ENCODE peak calls at places on chromosomes 7 and 10, in six cellular contexts. Z is HepG2, L is K562, Q is NT2/D1, X is GM12878, C is H1. T is an unnamed sample.

GRCh38 chr7:68613405-68613804 is 984.9 kb upstream of the AUTS2 start:
- DNase-seq in Z (no peak), L (no peak), Q (no peak), X (no peak), C (no peak), T (no peak)

GRCh38 chr7:6479067-6479466 is 31.3 kb upstream of the DAGLB start:
- DNase-seq in Z (no peak), L (no peak), Q (no peak), X (no peak), C (no peak), T (no peak)

GRCh38 chr10:69481280-69481679 is 30.0 kb downstream of the TSPAN15 start:
- DNase-seq in Z (no peak), L (no peak), Q (no peak), X (no peak), C (no peak), T (no peak)

GRCh38 chr10:62779487-62780248 is 24.9 kb upstream of the ADO start:
- DNase-seq in Z (no peak), L (no peak), Q (no peak), X (peak; percentile 84), C (no peak), T (no peak)

GRCh38 chr7:572668-573495 is 53.2 kb upstream of the PDGFA start:
- DNase-seq in Z (no peak), L (no peak), Q (peak; percentile 70), X (no peak), C (peak; percentile 27), T (no peak)

GRCh38 chr7:2870471-2870941 is 26.4 kb upstream of the GNA12 start:
- DNase-seq in Z (no peak), L (no peak), Q (no peak), X (no peak), C (no peak), T (peak; percentile 39)

GRCh38 chr7:94297397-94297838 is 97.3 kb upstream of the COL1A2 start:
- DNase-seq in Z (no peak), L (no peak), Q (no peak), X (no peak), C (no peak), T (no peak)

GRCh38 chr7:18762189-18762588 is 266.6 kb downstream of the HDAC9 start:
- DNase-seq in Z (no peak), L (no peak), Q (no peak), X (no peak), C (no peak), T (no peak)

GRCh38 chr7:110676785-110677184 is 414.1 kb upstream of the LRRN3 start:
- DNase-seq in Z (peak; percentile 7), L (no peak), Q (no peak), X (no peak), C (no peak), T (no peak)

GRCh38 chr7:47697533-47697932 is 115.6 kb upstream of the TNS3 start:
- DNase-seq in Z (no peak), L (no peak), Q (no peak), X (no peak), C (no peak), T (no peak)

GRCh38 chr7:44603208-44603607 is 3.2 kb upstream of the OGDH start:
- DNase-seq in Z (no peak), L (no peak), Q (no peak), X (no peak), C (no peak), T (no peak)

GRCh38 chr10:74750848-74751274 is 75.5 kb upstream of the KAT6B start:
- DNase-seq in Z (no peak), L (no peak), Q (no peak), X (peak; percentile 25), C (no peak), T (no peak)

GRCh38 chr10:109183366-109183765 is 739.9 kb downstream of the XPNPEP1 start:
- DNase-seq in Z (no peak), L (no peak), Q (no peak), X (no peak), C (no peak), T (no peak)

GRCh38 chr10:109173910-109174309 is 749.4 kb downstream of the XPNPEP1 start:
- DNase-seq in Z (no peak), L (no peak), Q (no peak), X (no peak), C (no peak), T (no peak)

GRCh38 chr10:109174526-109174925 is 748.8 kb downstream of the XPNPEP1 start:
- DNase-seq in Z (no peak), L (no peak), Q (no peak), X (no peak), C (no peak), T (no peak)

DNA sequence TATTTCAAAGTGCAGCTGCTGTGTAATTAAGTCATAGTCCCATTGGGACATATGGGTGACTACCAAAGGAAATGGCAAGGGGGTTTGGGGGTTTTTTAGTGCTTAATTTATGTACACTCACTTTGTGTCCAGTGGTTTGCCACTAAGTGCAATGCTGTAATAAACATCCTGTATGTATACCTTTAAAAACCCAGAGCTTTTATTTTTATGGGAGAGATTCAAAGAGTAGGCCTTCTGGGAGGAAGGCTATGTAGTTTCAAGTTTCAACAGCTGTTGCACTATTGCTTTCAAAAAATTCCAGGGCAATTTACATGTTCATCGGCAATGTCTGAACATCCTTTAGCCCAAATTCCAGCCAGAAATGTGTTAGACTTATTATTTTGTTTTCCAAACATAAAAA is 744.7 kb downstream of the XPNPEP1 start:
- DNase-seq in Z (no peak), L (no peak), Q (no peak), X (no peak), C (no peak), T (no peak)
- TF ChIP-seq ZNF274 in Z (no peak), L (no peak), Q (no peak), X (no peak), C (no peak), T (no peak)

GRCh38 chr10:102237711-102238252 is 3.5 kb downstream of the PITX3 start:
- DNase-seq in Z (no peak), L (peak; percentile 25), Q (no peak), X (no peak), C (no peak), T (no peak)
- H3K27me3 ChIP-seq in Z (peaks cover 73% of the 10 kb centered on the region), L (peaks cover 4% of the 10 kb centered on the region), Q (peaks cover 45% of the 10 kb centered on the region), X (peaks cover 15% of the 10 kb centered on the region), C (peaks cover 45% of the 10 kb centered on the region), T (no peaks in the 10 kb centered on the region)

GRCh38 chr10:124341768-124342135 is 77.0 kb downstream of the OAT start:
- DNase-seq in Z (no peak), L (peak; percentile 17), Q (no peak), X (peak; percentile 12), C (no peak), T (no peak)

GRCh38 chr10:124344266-124344590 is 74.5 kb downstream of the OAT start:
- DNase-seq in Z (no peak), L (no peak), Q (no peak), X (no peak), C (no peak), T (no peak)

GRCh38 chr10:124342136-124342820 is 76.4 kb downstream of the OAT start:
- DNase-seq in Z (no peak), L (no peak), Q (no peak), X (no peak), C (no peak), T (no peak)

GRCh38 chr10:124343351-124344265 is 75.1 kb downstream of the OAT start:
- DNase-seq in Z (no peak), L (no peak), Q (no peak), X (no peak), C (no peak), T (no peak)

DNA sequence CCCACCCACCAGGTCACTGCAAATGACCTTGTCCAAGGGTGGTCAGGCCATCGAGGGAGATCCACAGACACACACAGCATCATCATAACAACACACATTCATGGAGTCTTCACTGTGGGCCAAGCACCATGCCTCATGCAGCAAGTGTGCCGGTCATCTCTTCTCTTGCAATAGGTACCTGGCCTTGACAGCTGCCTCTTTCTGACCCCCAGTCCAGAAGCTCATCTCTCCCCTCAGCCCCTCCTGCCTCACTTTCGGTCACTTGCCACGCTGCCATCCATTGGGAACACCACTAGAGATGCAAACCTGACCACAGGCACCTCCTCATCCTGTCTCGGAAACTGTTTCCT is 75.9 kb downstream of the OAT start:
- DNase-seq in Z (no peak), L (no peak), Q (no peak), X (no peak), C (no peak), T (no peak)
- TF ChIP-seq ZNF274 in Z (no peak), L (no peak), Q (no peak), X (no peak), C (no peak), T (no peak)

GRCh38 chr10:101956105-101956504 is 99.9 kb downstream of the ARMH3 start:
- DNase-seq in Z (no peak), L (no peak), Q (no peak), X (no peak), C (no peak), T (no peak)
- H3K27me3 ChIP-seq in Z (no peaks in the 10 kb centered on the region), L (no peaks in the 10 kb centered on the region), Q (no peaks in the 10 kb centered on the region), X (no peaks in the 10 kb centered on the region), C (no peaks in the 10 kb centered on the region), T (no peaks in the 10 kb centered on the region)

DNA sequence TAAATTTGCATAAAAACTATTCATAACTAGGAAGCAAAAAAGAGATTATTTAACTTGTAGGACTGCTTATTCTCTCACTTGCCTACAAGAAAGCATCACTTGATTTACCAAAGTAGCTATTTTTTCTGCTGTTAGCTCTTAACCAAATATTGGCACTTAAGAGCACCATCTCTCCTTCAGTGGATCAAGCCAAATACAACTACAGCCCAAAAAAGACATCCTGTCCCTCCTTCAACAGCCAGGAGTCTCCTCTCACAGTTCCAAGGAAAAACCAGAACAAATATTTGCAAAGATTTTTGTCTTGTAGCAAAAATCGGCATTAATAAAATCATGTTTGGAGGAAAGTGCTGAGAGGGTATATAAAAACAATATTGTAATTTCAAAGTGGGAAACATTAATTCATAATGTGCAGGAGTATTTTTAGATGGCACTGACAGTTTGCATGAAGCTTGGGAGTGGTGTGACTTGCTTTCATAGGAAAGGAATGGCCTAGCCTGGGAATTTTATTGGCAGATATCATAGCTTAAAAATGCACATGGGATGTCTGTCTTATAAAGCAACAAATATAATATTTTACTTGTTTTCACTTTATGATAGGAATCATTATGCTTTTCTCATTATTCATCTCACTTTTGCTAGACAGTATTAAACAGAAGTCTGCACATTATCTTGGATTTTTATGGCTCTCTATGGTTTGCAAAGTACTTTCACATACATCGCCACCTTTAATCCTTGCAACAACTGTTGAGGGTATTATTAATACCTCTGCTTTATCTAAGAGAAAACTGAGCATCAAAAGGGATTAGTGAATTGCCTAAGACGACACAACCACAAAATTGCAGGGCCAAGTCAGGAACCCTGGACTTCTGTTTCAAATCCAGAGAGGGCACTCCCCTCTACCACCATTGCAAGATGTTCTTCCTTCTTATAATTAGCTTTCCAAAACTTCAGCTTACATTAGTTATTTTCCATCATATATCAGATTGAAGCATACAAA is 103.6 kb downstream of the AGMO start:
- DNase-seq in Z (no peak), L (no peak), Q (no peak), X (no peak), C (no peak), T (no peak)
- TF ChIP-seq ZNF274 in Z (no peak), L (no peak), Q (no peak), X (no peak), C (no peak), T (no peak)

T was measured in HCT116.